ENCODE peak calls at places on chromosomes 7 and 10, in six cellular contexts. C, X, L, Q, W and R are unnamed samples. For H3K4me1, the result is how much of the 10 kb centered on the place peaks cover.

GRCh38 chr10:102004376-102004775 is 51.6 kb downstream of the ARMH3 start:
- DNase-seq in C (no peak), X (no peak), L (no peak), W (no peak), Q (no peak), R (no peak)

GRCh38 chr10:126904807-126905686 is at the start of gene DOCK1:
- DNase-seq in C (peak), X (peak), Q (peak), L (peak), W (peak), R (peak)

GRCh38 chr7:80587538-80587937 is 50.9 kb upstream of the CD36 start:
- DNase-seq in W (no peak), C (no peak), X (no peak), Q (no peak), L (no peak), R (no peak)

GRCh38 chr10:125084191-125085186 is 75.9 kb downstream of the CTBP2 start:
- DNase-seq in C (peak), X (no peak), W (no peak), L (no peak), Q (no peak), R (peak)

GRCh38 chr10:128345331-128345730 is 219.1 kb upstream of the MKI67 start:
- DNase-seq in W (no peak), C (no peak), X (no peak), Q (no peak), L (no peak), R (no peak)

GRCh38 chr10:91932737-91933136 is 9.2 kb downstream of the BTAF1 start:
- DNase-seq in C (no peak), Q (no peak), L (no peak), X (no peak), W (no peak), R (no peak)

GRCh38 chr7:42074079-42074478 is 162.9 kb downstream of the GLI3 start:
- DNase-seq in L (no peak), X (no peak), C (no peak), Q (no peak), W (no peak), R (no peak)

GRCh38 chr10:86711957-86712708 is 43.8 kb downstream of the LDB3 start:
- DNase-seq in L (peak), C (peak), W (peak), X (no peak), Q (no peak), R (peak)

GRCh38 chr7:50229964-50230363 is 74.6 kb upstream of the IKZF1 start:
- DNase-seq in Q (no peak), C (no peak), X (no peak), L (no peak), W (no peak), R (no peak)

GRCh38 chr10:99520040-99520803 is 12.5 kb upstream of the NKX2-3 start:
- DNase-seq in L (no peak), W (no peak), Q (no peak), X (peak), C (no peak), R (no peak)

GRCh38 chr7:133253522-133253882 is 624 bp downstream of the EXOC4 start:
- DNase-seq in Q (no peak), W (no peak), X (peak), C (no peak), L (peak), R (peak)

GRCh38 chr7:133044722-133045473 is 37.0 kb downstream of the CHCHD3 start:
- DNase-seq in C (no peak), L (no peak), X (no peak), Q (no peak), W (no peak), R (no peak)

GRCh38 chr7:142436601-142437000 is 178.7 kb upstream of the PRSS58 start:
- DNase-seq in X (no peak), Q (no peak), L (no peak), C (no peak), W (no peak), R (no peak)

GRCh38 chr10:119806334-119807130 is 66.1 kb downstream of the MCMBP start:
- DNase-seq in L (no peak), W (no peak), Q (no peak), C (no peak), X (no peak), R (no peak)

GRCh38 chr7:127755529-127755928 is 103.5 kb downstream of the SND1 start:
- DNase-seq in C (no peak), W (no peak), Q (no peak), L (no peak), X (no peak), R (no peak)

GRCh38 chr7:93228302-93228701 is 2.0 kb upstream of the HEPACAM2 start:
- DNase-seq in C (no peak), W (no peak), L (peak), X (no peak), Q (no peak), R (no peak)

GRCh38 chr7:68785036-68785435 is 813.2 kb upstream of the AUTS2 start:
- DNase-seq in W (no peak), Q (no peak), C (no peak), L (no peak), X (no peak), R (no peak)

GRCh38 chr7:134826105-134826504 is 46.7 kb downstream of the CALD1 start:
- DNase-seq in W (no peak), C (no peak), Q (no peak), L (no peak), X (no peak), R (no peak)

GRCh38 chr7:134365341-134366054 is 48.8 kb upstream of the SLC35B4 start:
- DNase-seq in W (no peak), X (no peak), C (no peak), L (no peak), Q (no peak), R (no peak)

GRCh38 chr7:127396184-127396583 is 3.7 kb upstream of the ZNF800 start:
- DNase-seq in X (no peak), C (peak), L (no peak), Q (no peak), W (no peak), R (no peak)

GRCh38 chr7:104926905-104927454 is 87.0 kb upstream of the KMT2E start:
- DNase-seq in Q (no peak), W (no peak), X (no peak), L (no peak), C (no peak), R (no peak)

GRCh38 chr10:117509573-117509972 is 33.0 kb upstream of the EMX2 start:
- DNase-seq in W (peak), C (no peak), L (no peak), Q (no peak), X (no peak), R (no peak)

GRCh38 chr7:98617051-98617959 is at the start of gene NPTX2:
- DNase-seq in C (peak), X (peak), L (peak), Q (no peak), W (no peak), R (peak)

GRCh38 chr10:87590705-87591588 is 68.7 kb upstream of the PAPSS2 start:
- DNase-seq in L (no peak), Q (no peak), C (no peak), X (no peak), W (no peak), R (no peak)

GRCh38 chr10:22246680-22247391 is 29.0 kb upstream of the EBLN1 start:
- DNase-seq in L (no peak), W (no peak), X (no peak), Q (no peak), C (no peak), R (no peak)

GRCh38 chr7:55177589-55178261 is 158.9 kb downstream of the EGFR start:
- DNase-seq in C (peak), X (peak), Q (peak), W (no peak), L (peak), R (peak)

GRCh38 chr10:71812016-71812912 is 38.8 kb downstream of the PSAP start:
- DNase-seq in X (peak), Q (peak), L (peak), W (no peak), C (peak), R (peak)

GRCh38 chr10:99555371-99556224 is 22.9 kb downstream of the NKX2-3 start:
- DNase-seq in C (no peak), W (no peak), L (no peak), Q (no peak), X (no peak), R (no peak)

GRCh38 chr10:70540089-70540788 is 61.7 kb downstream of the PALD1 start:
- DNase-seq in W (no peak), C (peak), Q (no peak), X (no peak), L (no peak), R (no peak)

GRCh38 chr7:43485580-43485979 is 97.3 kb upstream of the STK17A start:
- DNase-seq in L (no peak), C (no peak), Q (no peak), W (no peak), X (no peak), R (no peak)

GRCh38 chr10:33235271-33235884 is 99.1 kb downstream of the NRP1 start:
- DNase-seq in C (no peak), X (no peak), L (no peak), Q (no peak), W (no peak), R (no peak)

GRCh38 chr10:33235951-33236350 is 98.5 kb downstream of the NRP1 start:
- DNase-seq in L (no peak), W (no peak), Q (no peak), C (no peak), X (no peak), R (no peak)

GRCh38 chr10:33237736-33238624 is 96.5 kb downstream of the NRP1 start:
- DNase-seq in L (no peak), Q (no peak), W (no peak), X (no peak), C (no peak), R (no peak)

GRCh38 chr10:33238643-33239042 is 95.8 kb downstream of the NRP1 start:
- DNase-seq in C (no peak), W (no peak), X (no peak), L (no peak), Q (no peak), R (no peak)

GRCh38 chr10:33236916-33237315 is 97.6 kb downstream of the NRP1 start:
- DNase-seq in W (no peak), X (no peak), C (no peak), Q (no peak), L (no peak), R (no peak)
- H3K4me1 ChIP-seq in W (under half), X (under half), C (half or more), Q (under half), L (under half), R (under half)

DNA sequence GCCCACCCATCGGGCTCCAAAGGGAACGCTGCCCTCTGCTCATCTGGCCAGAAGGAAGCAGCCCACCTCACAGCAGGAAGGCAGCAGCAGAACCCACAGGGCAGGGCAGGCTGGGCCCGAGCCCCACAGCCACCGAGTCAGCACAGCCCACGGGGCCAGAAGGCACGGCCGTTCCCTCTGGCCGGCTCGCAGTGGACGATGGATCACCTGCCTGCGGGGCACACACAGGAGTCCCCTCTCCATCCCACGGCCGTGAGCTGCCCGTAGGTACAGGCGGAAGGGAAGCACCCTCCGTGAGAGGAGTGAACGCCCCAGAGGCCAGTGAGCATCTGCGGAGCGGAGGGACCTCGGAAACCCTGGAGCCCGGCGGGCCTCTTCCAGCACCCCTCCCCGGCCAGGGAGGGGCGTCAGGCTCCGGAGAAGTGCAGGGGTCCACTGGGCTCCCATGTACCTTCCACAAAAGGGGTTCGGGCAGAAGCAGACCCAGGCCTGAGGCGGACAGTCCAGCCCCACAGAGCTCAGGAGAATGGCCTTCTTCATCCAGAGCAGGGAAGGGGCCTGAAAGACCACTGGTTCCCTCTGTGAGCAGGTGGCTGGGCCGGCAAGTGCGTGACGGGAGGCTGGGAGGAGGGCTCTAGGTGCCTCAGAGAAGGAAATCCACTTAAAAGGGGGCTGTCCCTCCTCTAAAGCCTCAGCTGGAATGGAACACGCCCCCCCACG is 11.7 kb downstream of the NUDT1 start:
- DNase-seq in W (no peak), L (no peak), Q (no peak), C (no peak), X (no peak), R (no peak)
- TF ChIP-seq POLR2A in W (no peak), L (no peak), Q (no peak), C (no peak), X (no peak), R (no peak)

DNA sequence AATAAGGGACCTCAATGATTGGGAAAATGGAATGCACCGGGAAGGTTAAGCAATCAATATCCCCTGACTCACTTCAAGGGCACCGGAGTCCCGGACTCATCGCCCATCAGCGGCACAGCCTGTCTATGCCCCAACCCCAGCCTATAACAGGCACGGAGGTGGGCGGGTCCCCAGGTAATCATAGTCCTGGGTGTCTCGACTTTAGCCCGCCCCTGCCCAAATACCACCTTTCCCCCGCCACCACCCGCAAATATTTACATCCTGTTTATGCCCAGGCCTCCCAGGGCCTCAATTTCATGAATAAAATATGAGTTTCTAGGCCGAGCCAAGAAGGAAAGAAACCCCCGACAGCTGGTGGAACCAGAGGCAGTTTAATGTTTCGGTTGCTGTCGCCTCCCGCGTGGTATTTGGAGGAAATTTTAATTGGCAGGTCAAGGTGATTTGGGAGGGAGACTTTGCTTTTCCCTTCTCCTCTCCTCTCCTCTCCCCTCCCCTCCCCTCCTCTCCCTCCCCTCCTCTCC is 15.6 kb upstream of the RFC2 start:
- DNase-seq in Q (no peak), C (peak), W (no peak), L (no peak), X (peak), R (peak)
- H3K4me3 ChIP-seq in Q (peak), C (peak), W (peak), L (peak), X (peak), R (peak)

GRCh38 chr7:31940167-31940566 is 130.0 kb downstream of the PDE1C start:
- DNase-seq in L (no peak), W (no peak), X (no peak), C (no peak), Q (no peak), R (no peak)

GRCh38 chr7:31935671-31936070 is 134.5 kb downstream of the PDE1C start:
- DNase-seq in X (no peak), L (no peak), Q (no peak), W (no peak), C (no peak), R (no peak)

GRCh38 chr7:31938650-31939049 is 131.6 kb downstream of the PDE1C start:
- DNase-seq in Q (no peak), X (no peak), C (no peak), L (no peak), W (no peak), R (no peak)

GRCh38 chr7:31939076-31939475 is 131.1 kb downstream of the PDE1C start:
- DNase-seq in Q (no peak), X (no peak), W (no peak), L (no peak), C (no peak), R (no peak)

DNA sequence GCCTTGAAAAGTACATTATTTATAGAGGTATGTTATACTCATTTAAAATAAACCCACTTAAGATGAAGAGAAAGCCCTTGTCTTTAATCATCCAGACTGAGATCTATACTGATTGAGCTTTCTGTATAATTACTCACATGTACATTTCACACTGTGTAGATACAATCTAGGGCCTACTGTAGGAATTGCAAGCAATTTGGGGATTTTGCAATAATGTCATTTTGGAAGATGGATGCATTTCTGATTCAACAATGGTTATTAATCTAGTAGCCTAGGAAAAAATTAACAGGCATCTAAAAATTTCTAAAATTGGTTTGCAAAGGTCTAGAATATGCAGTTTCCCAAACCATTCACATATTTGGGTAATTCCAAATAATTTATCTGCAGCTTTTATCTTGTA is 132.2 kb downstream of the PDE1C start:
- DNase-seq in Q (no peak), L (no peak), W (no peak), C (no peak), X (no peak), R (no peak)
- H3K4me1 ChIP-seq in Q (under half), L (under half), W (under half), C (half or more), X (under half), R (under half)

GRCh38 chr10:122830273-122830964 is 15.2 kb downstream of the CUZD1 start:
- DNase-seq in L (no peak), X (no peak), Q (no peak), W (no peak), C (no peak), R (no peak)
- TF ChIP-seq POLR2A in L (no peak), X (no peak), Q (no peak), W (no peak), C (no peak), R (no peak)

GRCh38 chr7:151838861-151839381 is 38.0 kb downstream of the PRKAG2 start:
- DNase-seq in C (peak), Q (no peak), W (no peak), L (no peak), X (peak), R (no peak)
- H3K4me3 ChIP-seq in C (no peak), Q (no peak), W (no peak), L (no peak), X (no peak), R (no peak)

GRCh38 chr7:116231543-116232401 is 21.4 kb downstream of the TES start:
- DNase-seq in C (no peak), W (no peak), L (peak), X (no peak), Q (no peak), R (no peak)
- H3K4me1 ChIP-seq in C (half or more), W (half or more), L (under half), X (under half), Q (half or more), R (under half)